ENCODE peak calls at places on chromosomes 13 and 19, in ten cellular contexts. A, N, U, M, B, L, K, S, R and Q are unnamed samples.

GRCh38 chr13:111513766-111514611 is 193.5 kb downstream of the TEX29 start:
- DNase-seq in A (no peak), N (no peak), U (no peak), M (no peak), B (no peak), L (no peak), K (no peak), S (no peak), R (no peak), Q (no peak)

GRCh38 chr19:10086904-10087256 is 763 bp downstream of the SHFL start:
- DNase-seq in A (no peak), N (peak), U (peak), M (no peak), B (no peak), L (no peak), K (peak), S (no peak), R (no peak), Q (no peak)

GRCh38 chr13:74839656-74840055 is 642.3 kb downstream of the TBC1D4 start:
- DNase-seq in A (no peak), N (no peak), U (no peak), M (no peak), B (no peak), L (no peak), K (no peak), S (no peak), R (no peak), Q (no peak)

GRCh38 chr13:74978596-74978995 is 503.4 kb downstream of the TBC1D4 start:
- DNase-seq in A (no peak), N (no peak), U (no peak), M (no peak), B (no peak), L (no peak), K (no peak), S (no peak), R (no peak), Q (no peak)

GRCh38 chr19:8459095-8459494 is 14.3 kb downstream of the HNRNPM start:
- DNase-seq in A (no peak), N (no peak), U (no peak), M (no peak), B (no peak), L (no peak), K (no peak), S (no peak), R (no peak), Q (no peak)

GRCh38 chr13:107665926-107666458 is 549.3 kb downstream of the LIG4 start:
- DNase-seq in A (no peak), N (no peak), U (no peak), M (no peak), B (no peak), L (no peak), K (no peak), S (no peak), R (no peak), Q (no peak)

GRCh38 chr13:50574731-50575130 is 268.8 kb downstream of the DLEU7 start:
- DNase-seq in A (no peak), N (no peak), U (no peak), M (no peak), B (no peak), L (no peak), K (no peak), S (no peak), R (no peak), Q (no peak)

GRCh38 chr19:8577247-8577646 is at the start of gene MYO1F:
- DNase-seq in A (peak), N (peak), U (peak), M (no peak), B (no peak), L (no peak), K (no peak), S (no peak), R (no peak), Q (peak)

GRCh38 chr13:42039946-42040729 is 8.3 kb upstream of the DGKH start:
- DNase-seq in A (peak), N (peak), U (peak), M (peak), B (peak), L (peak), K (peak), S (no peak), R (peak), Q (peak)

GRCh38 chr19:9835507-9835949 is 410 bp downstream of the PIN1 start:
- DNase-seq in A (no peak), N (no peak), U (no peak), M (no peak), B (no peak), L (no peak), K (no peak), S (no peak), R (no peak), Q (peak)

GRCh38 chr13:47287291-47287751 is 390.5 kb upstream of the HTR2A start:
- DNase-seq in A (no peak), N (no peak), U (no peak), M (no peak), B (no peak), L (no peak), K (no peak), S (no peak), R (no peak), Q (no peak)

GRCh38 chr13:67229438-67230242 is 496 bp downstream of the PCDH9 start:
- DNase-seq in A (peak), N (no peak), U (no peak), M (peak), B (peak), L (no peak), K (no peak), S (no peak), R (no peak), Q (no peak)

GRCh38 chr19:2315818-2316353 is 7.9 kb upstream of the LINGO3 start:
- DNase-seq in A (peak), N (peak), U (peak), M (no peak), B (peak), L (no peak), K (no peak), S (peak), R (peak), Q (peak)

GRCh38 chr13:50124536-50125305 is 109.5 kb downstream of the KCNRG start:
- DNase-seq in A (peak), N (peak), U (peak), M (peak), B (peak), L (no peak), K (peak), S (peak), R (peak), Q (peak)

GRCh38 chr13:39123578-39123977 is 85.3 kb downstream of the NHLRC3 start:
- DNase-seq in A (no peak), N (no peak), U (no peak), M (no peak), B (no peak), L (no peak), K (no peak), S (no peak), R (no peak), Q (no peak)

GRCh38 chr13:98187155-98187726 is 10.2 kb upstream of the RNF113B start:
- DNase-seq in A (no peak), N (no peak), U (no peak), M (no peak), B (no peak), L (no peak), K (no peak), S (no peak), R (no peak), Q (no peak)

GRCh38 chr13:70237131-70237530 is 128.9 kb upstream of the KLHL1 start:
- DNase-seq in A (no peak), N (no peak), U (no peak), M (no peak), B (no peak), L (no peak), K (no peak), S (no peak), R (no peak), Q (no peak)

GRCh38 chr19:18167975-18168645 is 5.5 kb upstream of the IFI30 start:
- DNase-seq in A (no peak), N (no peak), U (peak), M (peak), B (peak), L (no peak), K (peak), S (no peak), R (peak), Q (peak)

GRCh38 chr19:2982983-2983350 is 5.6 kb downstream of the TLE6 start:
- DNase-seq in A (peak), N (peak), U (no peak), M (no peak), B (peak), L (no peak), K (peak), S (no peak), R (no peak), Q (peak)

GRCh38 chr13:111204438-111205177 is 89.5 kb downstream of the ARHGEF7 start:
- DNase-seq in A (peak), N (peak), U (no peak), M (no peak), B (peak), L (no peak), K (peak), S (peak), R (peak), Q (no peak)

GRCh38 chr13:40190656-40191100 is 475.8 kb downstream of the FOXO1 start:
- DNase-seq in A (peak), N (peak), U (no peak), M (no peak), B (peak), L (no peak), K (peak), S (peak), R (no peak), Q (peak)

GRCh38 chr19:36547001-36547732 is 19.1 kb upstream of the ZNF260 start:
- DNase-seq in A (no peak), N (no peak), U (no peak), M (no peak), B (no peak), L (no peak), K (no peak), S (no peak), R (no peak), Q (no peak)

GRCh38 chr13:77417897-77418296 is 91.0 kb upstream of the MYCBP2 start:
- DNase-seq in A (no peak), N (no peak), U (no peak), M (no peak), B (no peak), L (no peak), K (no peak), S (no peak), R (no peak), Q (no peak)

GRCh38 chr13:71864094-71864980 is 2.7 kb downstream of the DACH1 start:
- DNase-seq in A (peak), N (peak), U (no peak), M (no peak), B (peak), L (no peak), K (peak), S (no peak), R (peak), Q (peak)

GRCh38 chr13:73835138-73835721 is 299.0 kb downstream of the KLF12 start:
- DNase-seq in A (no peak), N (no peak), U (peak), M (peak), B (peak), L (peak), K (no peak), S (peak), R (no peak), Q (no peak)

GRCh38 chr13:57063007-57063406 is 77.7 kb upstream of the PRR20A start:
- DNase-seq in A (no peak), N (no peak), U (no peak), M (no peak), B (no peak), L (no peak), K (no peak), S (no peak), R (no peak), Q (no peak)

GRCh38 chr13:79659161-79659560 is 178.2 kb downstream of the NDFIP2 start:
- DNase-seq in A (no peak), N (no peak), U (no peak), M (no peak), B (peak), L (no peak), K (no peak), S (no peak), R (no peak), Q (no peak)

DNA sequence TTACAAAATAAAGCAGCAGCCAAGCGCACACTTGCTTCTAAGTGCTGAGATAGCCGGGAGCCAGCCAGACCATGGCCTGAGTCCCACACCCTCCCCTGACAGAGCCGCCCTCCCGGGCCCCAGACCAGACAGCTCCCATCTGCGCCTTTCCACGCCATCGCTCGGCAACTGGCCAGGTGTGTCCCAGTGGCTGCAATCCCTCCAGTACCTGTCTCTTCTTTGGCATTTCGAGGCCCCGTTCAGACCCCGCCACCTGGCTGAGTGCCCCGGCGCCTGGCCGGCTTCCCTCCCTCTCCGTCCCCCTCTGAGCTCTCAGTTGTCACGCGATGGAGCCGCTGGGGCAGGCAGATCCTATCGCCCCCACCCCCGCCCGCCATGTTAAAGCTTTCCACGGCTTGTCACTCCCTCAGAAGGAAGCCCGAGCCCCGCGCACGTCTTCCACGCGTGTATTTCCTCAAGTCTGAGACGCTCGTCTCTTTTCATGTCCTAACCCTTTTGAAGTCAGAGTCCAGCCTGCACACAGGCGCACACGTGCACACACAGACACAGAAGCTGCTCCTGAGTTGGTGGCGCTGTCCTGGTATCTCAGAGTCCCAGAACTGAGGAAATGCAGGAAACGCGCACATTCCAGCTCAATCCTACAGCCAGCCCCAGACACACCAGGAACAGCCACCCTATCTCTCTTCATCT is 7.9 kb downstream of the MLLT1 start:
- DNase-seq in A (peak), N (peak), U (peak), M (no peak), B (peak), L (no peak), K (peak), S (no peak), R (no peak), Q (peak)
- TF ChIP-seq EP300 in A (no peak), N (no peak), U (no peak), M (no peak), B (no peak), L (no peak), K (no peak), S (no peak), R (no peak), Q (no peak)

DNA sequence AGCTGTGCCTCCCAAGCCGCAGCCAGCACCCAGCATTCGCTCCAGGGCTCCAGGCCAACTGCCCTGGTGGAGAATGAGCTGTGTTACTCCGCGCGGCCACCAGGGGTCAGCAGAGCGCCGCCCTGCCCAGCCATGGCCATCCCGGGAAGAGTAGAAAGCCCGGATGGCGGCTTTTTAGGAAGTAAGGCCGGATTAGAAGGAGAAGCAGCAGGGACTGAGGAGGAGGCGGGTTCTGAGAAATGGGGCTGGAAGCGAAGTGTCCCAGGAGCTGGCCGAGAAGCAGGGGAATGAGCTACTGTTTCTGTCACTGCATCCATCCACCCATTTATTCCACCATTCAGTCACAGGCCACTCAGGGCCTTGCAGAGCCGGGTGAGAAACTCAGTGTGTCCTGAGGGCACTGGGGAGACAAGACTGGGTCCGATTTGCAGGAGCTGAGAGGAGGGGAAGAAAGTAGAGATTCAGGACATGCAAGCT is 6.6 kb upstream of the NPAS1 start:
- DNase-seq in A (peak), N (peak), U (peak), M (no peak), B (peak), L (no peak), K (peak), S (peak), R (peak), Q (peak)
- TF ChIP-seq EP300 in A (no peak), N (no peak), U (no peak), M (no peak), B (no peak), L (no peak), K (no peak), S (no peak), R (no peak), Q (no peak)

GRCh38 chr13:84366484-84366883 is 484.2 kb upstream of the SLITRK1 start:
- DNase-seq in A (no peak), N (no peak), U (no peak), M (no peak), B (no peak), L (no peak), K (no peak), S (no peak), R (no peak), Q (no peak)
- TF ChIP-seq EP300 in A (no peak), N (no peak), U (no peak), M (no peak), B (no peak), L (no peak), K (no peak), S (no peak), R (no peak), Q (no peak)

GRCh38 chr19:58278156-58279041 is at the start of gene ZNF8:
- DNase-seq in A (peak), N (peak), U (peak), M (peak), B (peak), L (peak), K (peak), S (peak), R (peak), Q (peak)

GRCh38 chr19:58277748-58278147 is 1.0 kb upstream of the ZNF8 start:
- DNase-seq in A (no peak), N (no peak), U (no peak), M (no peak), B (no peak), L (no peak), K (no peak), S (no peak), R (no peak), Q (no peak)

GRCh38 chr19:58277197-58277596 is 1.6 kb upstream of the ZNF8 start:
- DNase-seq in A (no peak), N (no peak), U (no peak), M (no peak), B (no peak), L (no peak), K (no peak), S (no peak), R (no peak), Q (no peak)

GRCh38 chr19:58279925-58280316 is 1.2 kb downstream of the ZNF8 start:
- DNase-seq in A (no peak), N (no peak), U (no peak), M (no peak), B (no peak), L (no peak), K (no peak), S (no peak), R (no peak), Q (no peak)

DNA sequence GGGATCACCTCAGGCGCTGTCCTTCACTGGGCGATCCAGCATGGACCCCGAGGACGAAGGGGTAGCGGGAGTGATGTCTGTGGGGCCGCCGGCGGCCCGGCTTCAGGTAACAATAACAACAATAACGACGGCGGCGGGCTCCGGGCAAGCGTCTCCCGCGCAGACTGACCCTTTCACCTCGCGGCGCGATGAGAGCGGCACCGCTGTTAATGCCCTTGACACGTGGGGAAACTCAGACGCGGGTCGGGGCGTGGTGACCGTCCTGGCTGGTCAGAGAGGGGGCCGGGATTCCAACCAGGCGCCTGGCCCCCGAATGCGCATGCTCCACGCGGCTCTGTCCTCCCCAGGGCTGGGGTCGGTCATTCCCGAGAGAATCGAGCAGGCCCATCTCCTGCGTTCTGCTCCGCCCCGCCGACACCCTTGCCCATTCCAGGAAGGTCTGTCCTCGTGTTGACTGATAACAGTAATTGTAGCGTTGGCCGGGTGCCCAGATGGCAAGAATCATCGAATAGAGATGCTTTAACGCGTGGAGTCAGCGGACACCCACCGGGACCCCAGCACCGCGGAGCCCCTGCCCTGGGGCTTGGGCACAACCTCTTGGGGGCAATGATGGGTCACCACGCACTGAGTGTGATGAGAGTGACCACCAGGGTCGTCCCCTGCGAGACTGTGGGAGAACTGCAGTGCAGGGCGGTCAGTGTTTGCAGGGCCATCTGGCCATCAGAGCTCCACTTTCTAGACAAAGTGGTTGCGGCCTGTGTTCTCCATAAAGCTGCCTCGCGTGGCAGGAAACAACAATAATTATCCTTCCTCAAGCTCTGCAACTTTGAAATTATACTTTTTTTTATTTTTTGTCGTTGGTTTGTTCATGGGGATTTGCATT is 528 bp downstream of the ZNF8 start:
- DNase-seq in A (peak), N (peak), U (peak), M (peak), B (peak), L (no peak), K (peak), S (peak), R (peak), Q (peak)
- TF ChIP-seq EP300 in A (no peak), N (no peak), U (no peak), M (no peak), B (no peak), L (no peak), K (no peak), S (no peak), R (no peak), Q (no peak)

GRCh38 chr19:45668342-45668871 is 386 bp downstream of the GIPR start:
- DNase-seq in A (no peak), N (no peak), U (no peak), M (no peak), B (no peak), L (no peak), K (no peak), S (no peak), R (no peak), Q (peak)

GRCh38 chr19:45676851-45677263 is 8.8 kb downstream of the GIPR start:
- DNase-seq in A (no peak), N (no peak), U (no peak), M (no peak), B (no peak), L (no peak), K (no peak), S (no peak), R (peak), Q (peak)

GRCh38 chr19:45667620-45668341 is at the start of gene GIPR:
- DNase-seq in A (no peak), N (no peak), U (peak), M (peak), B (peak), L (no peak), K (no peak), S (peak), R (peak), Q (peak)

DNA sequence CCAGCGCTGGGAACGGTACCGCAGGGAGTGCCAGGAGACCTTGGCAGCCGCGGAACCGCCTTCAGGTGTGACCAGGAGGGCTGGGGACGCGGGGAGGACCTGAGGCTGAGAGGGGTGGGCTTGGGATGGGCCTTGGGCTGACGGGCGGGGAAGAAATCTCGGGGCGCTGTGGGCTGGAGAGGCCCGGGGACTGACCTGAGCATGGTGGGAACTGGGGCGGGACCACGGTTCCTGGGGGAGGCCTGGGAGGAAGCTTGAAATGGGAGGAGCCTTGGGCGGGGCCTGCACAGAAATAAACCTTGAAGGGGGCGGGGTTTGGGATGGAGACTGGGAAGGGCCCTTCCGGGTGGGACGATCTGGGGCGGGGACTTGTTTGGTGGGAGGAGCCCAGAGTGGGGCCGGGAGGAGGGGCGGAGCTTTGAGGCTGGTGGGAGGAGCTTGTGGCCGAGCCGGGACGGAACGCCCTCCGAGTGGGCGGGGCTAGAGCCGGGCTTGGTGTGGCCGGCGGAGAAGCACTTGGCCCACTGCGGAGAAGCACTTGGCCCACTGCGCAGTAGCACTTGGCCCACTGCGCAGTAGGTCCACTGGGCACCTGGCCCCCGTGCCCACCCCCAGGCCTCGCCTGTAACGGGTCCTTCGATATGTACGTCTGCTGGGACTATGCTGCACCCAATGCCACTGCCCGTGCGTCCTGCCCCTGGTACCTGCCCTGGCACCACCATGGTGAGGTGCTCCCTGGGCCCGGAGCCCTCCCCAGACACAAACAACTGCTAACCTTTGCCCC is 2.8 kb downstream of the GIPR start:
- DNase-seq in A (no peak), N (no peak), U (peak), M (peak), B (peak), L (peak), K (peak), S (peak), R (peak), Q (peak)
- TF ChIP-seq EP300 in A (no peak), N (no peak), U (no peak), M (no peak), B (no peak), L (no peak), K (no peak), S (no peak), R (no peak), Q (no peak)